ENCODE peak calls at places on chromosomes 1 and 21, in six cellular contexts. F is epithelial cell of proximal tubule, R is Peyer's patch, L is AG09309, E is A673, I is psoas muscle. B is an unnamed sample.

GRCh38 chr1:12434686-12435085 is 183.3 kb downstream of the DHRS3 start:
- DNase-seq in R (no peak), F (no peak), E (no peak), L (no peak), I (no peak), B (no peak)

GRCh38 chr1:33768821-33769220 is 95.1 kb upstream of the HMGB4 start:
- DNase-seq in F (no peak), E (no peak), L (no peak), R (no peak), I (no peak), B (no peak)

GRCh38 chr1:116910379-116911165 is 856 bp downstream of the PTGFRN start:
- DNase-seq in E (peak; percentile 18), F (no peak), I (peak; percentile 63), L (no peak), R (peak; percentile 78), B (no peak)

GRCh38 chr1:58768971-58769808 is 14.7 kb downstream of the JUN start:
- DNase-seq in F (no peak), E (peak; percentile 83), I (peak; percentile 86), L (no peak), R (peak; percentile 84), B (peak; percentile 56)

GRCh38 chr1:5691795-5692517 is 300.3 kb downstream of the NPHP4 start:
- DNase-seq in L (no peak), E (no peak), I (no peak), F (no peak), R (no peak), B (no peak)

GRCh38 chr1:71463144-71463543 is 382.3 kb upstream of the ZRANB2 start:
- DNase-seq in R (no peak), F (no peak), I (no peak), L (peak; percentile 1), E (no peak), B (no peak)

GRCh38 chr1:170494369-170494768 is 37.6 kb upstream of the GORAB start:
- DNase-seq in F (no peak), E (peak; percentile 99), I (no peak), L (no peak), R (no peak), B (peak; percentile 34)

GRCh38 chr1:14366361-14367018 is 232.0 kb upstream of the KAZN start:
- DNase-seq in E (peak; percentile 74), I (peak; percentile 74), F (no peak), R (no peak), L (no peak), B (no peak)

GRCh38 chr21:38503588-38503987 is 5.3 kb upstream of the ERG start:
- DNase-seq in R (no peak), I (no peak), F (no peak), E (peak; percentile 29), L (no peak), B (no peak)

GRCh38 chr1:112460672-112461071 is 48.1 kb upstream of the WNT2B start:
- DNase-seq in I (no peak), F (no peak), E (no peak), L (no peak), R (no peak), B (peak; percentile 7)

GRCh38 chr1:152185544-152186391 is 26.7 kb upstream of the RPTN start:
- DNase-seq in L (peak; percentile 42), F (no peak), E (peak; percentile 69), I (no peak), R (no peak), B (peak; percentile 78)

GRCh38 chr1:240906477-240906876 is 294.5 kb upstream of the GREM2 start:
- DNase-seq in I (no peak), L (no peak), F (no peak), R (no peak), E (no peak), B (no peak)

GRCh38 chr1:243715285-243715684 is 134.8 kb downstream of the AKT3 start:
- DNase-seq in E (peak; percentile 0), I (no peak), R (no peak), L (no peak), F (no peak), B (no peak)

GRCh38 chr1:155835548-155835947 is 21.5 kb downstream of the GON4L start:
- DNase-seq in I (no peak), L (no peak), E (no peak), R (no peak), F (no peak), B (no peak)

GRCh38 chr1:182391028-182391361 is 595 bp downstream of the GLUL start:
- DNase-seq in F (no peak), I (no peak), L (no peak), R (no peak), E (no peak), B (no peak)

GRCh38 chr1:67956096-67956495 is 94.3 kb downstream of the DIRAS3 start:
- DNase-seq in L (no peak), I (no peak), E (no peak), R (no peak), F (no peak), B (peak; percentile 26)

GRCh38 chr1:24928631-24929090 is 1.4 kb downstream of the RUNX3 start:
- DNase-seq in L (no peak), I (no peak), F (no peak), E (peak; percentile 32), R (no peak), B (no peak)

GRCh38 chr1:19047373-19047772 is 90.9 kb upstream of the IFFO2 start:
- DNase-seq in F (no peak), R (peak; percentile 15), L (no peak), I (peak; percentile 46), E (no peak), B (no peak)

GRCh38 chr1:28269529-28269928 is 10.2 kb downstream of the SESN2 start:
- DNase-seq in E (no peak), L (no peak), R (no peak), I (no peak), F (no peak), B (no peak)

GRCh38 chr1:236951672-236952071 is 52.6 kb downstream of the MT1HL1 start:
- DNase-seq in F (no peak), R (no peak), E (no peak), I (no peak), L (no peak), B (no peak)

GRCh38 chr21:45830221-45830640 is 151.3 kb upstream of the COL6A1 start:
- DNase-seq in L (no peak), R (peak; percentile 58), F (no peak), E (no peak), I (no peak), B (no peak)

GRCh38 chr1:106268070-106268469 is 788.4 kb upstream of the PRMT6 start:
- DNase-seq in L (no peak), I (no peak), F (no peak), R (no peak), E (peak; percentile 73), B (peak; percentile 37)

GRCh38 chr1:179881642-179882252 is 338 bp upstream of the TOR1AIP1 start:
- DNase-seq in R (no peak), I (peak; percentile 96), L (peak; percentile 91), E (peak; percentile 86), F (no peak), B (no peak)

GRCh38 chr1:183148599-183148998 is 37.5 kb upstream of the LAMC2 start:
- DNase-seq in F (no peak), I (no peak), L (no peak), R (no peak), E (no peak), B (peak; percentile 83)

DNA sequence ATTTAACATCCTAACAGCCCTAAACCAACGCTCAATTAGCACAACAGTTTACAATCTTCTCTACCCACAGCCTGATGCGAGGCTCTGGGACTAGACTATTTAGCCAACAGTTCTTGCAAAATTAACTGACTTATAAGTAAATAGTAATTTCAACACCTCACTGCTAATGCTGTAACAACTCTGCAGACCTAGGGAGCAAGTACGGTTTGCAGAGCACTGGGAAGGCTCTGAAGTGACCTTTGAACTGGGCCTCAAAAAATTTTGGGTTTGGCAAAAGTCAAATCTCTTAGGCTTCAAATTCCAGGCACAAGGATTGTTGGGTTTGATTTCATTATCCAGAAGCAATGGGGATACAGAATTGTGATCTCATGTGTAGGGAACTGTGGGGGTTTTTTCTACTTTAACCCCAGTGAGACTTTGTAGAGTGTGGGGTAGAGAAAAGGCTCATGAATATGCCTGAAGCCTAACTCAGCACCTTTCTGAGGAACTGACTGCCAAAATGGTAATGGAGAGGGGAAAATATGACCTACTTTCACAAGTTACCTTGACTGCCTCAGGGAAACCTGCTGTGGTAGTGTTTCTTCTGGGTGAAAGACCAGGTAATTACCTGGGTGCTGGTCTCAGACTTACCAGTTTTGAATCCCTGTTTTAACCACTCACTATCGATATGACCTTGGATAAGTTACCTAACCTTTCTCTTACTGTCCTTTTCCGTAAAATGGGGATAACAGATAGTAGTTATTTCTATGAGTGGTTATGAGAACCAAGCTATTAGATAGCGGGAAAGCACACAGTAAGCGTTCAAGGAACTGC is 889 bp upstream of the TXLNA start:
- DNase-seq in I (no peak), L (no peak), F (no peak), E (no peak), R (no peak), B (peak; percentile 6)
- H3K4me3 ChIP-seq in I (peak overlapping the region; percentile 81), L (no peak overlapping the region), F (no peak overlapping the region), E (no peak overlapping the region), R (peak overlapping the region; percentile 78), B (no peak overlapping the region)

GRCh38 chr1:8739377-8739776 is 78.1 kb downstream of the RERE start:
- DNase-seq in F (no peak), E (no peak), I (no peak), R (no peak), L (no peak), B (no peak)
- TF ChIP-seq CTCF in F (peak; percentile 36), E (peak; percentile 19), I (no peak), R (no peak), L (no peak), B (no peak)

GRCh38 chr21:40753756-40754155 is 93.2 kb downstream of the DSCAM start:
- DNase-seq in I (no peak), F (no peak), L (no peak), R (no peak), E (no peak), B (no peak)
- H3K4me3 ChIP-seq in I (no peak overlapping the region), F (no peak overlapping the region), L (no peak overlapping the region), R (no peak overlapping the region), E (no peak overlapping the region), B (no peak overlapping the region)

DNA sequence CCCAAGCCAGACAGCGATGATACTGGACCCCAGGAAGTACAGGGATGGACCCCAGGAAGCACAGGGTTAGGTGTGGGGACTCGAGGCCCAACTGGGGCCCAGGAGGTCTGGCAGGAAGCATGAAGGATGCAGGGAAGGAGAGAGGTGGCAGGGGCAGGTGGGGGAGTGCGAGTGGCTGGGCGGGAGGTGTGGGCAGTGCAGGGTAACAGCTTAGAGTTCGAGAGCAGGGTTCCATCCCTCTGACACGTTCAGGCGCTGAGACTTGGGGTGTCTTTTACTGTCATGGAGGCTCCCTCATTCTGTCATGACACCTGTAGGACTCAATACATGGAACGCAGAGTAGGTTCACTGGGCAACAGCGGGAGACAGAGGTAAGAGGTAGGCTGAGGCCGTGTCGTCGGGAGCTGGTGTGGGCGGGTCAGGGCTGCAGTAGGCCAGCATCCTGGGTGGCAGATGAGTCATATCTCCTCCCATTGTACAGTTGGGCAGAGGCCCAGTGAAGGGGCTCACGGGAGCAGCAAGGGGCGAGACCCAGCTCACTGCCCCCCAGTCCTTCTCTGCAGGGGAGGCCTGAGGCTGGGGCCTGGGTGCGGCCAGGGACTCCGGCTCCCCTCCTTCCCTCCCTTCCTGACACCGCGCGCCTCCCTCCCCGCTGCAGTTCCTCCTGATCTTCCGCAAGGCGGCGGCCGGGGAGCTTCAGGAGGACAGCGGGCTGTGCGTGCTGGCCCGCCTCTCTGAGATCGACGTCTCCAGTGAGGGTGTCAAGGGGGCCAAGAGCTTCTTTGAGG is 11.6 kb upstream of the CTRC start:
- DNase-seq in L (no peak), I (peak; percentile 57), E (no peak), F (no peak), R (peak; percentile 84), B (peak; percentile 29)
- TF ChIP-seq CTCF in L (no peak), I (no peak), E (no peak), F (no peak), R (no peak), B (no peak)